ENCODE peak calls at places on chromosomes 11 and 22, in nine cellular contexts. M, Q, C, P, I, U, H, F and X are unnamed samples.

GRCh38 chr22:23234409-23235161 is 54.3 kb downstream of the BCR start:
- DNase-seq in P (no peak), M (no peak), Q (no peak), I (no peak), C (no peak), U (no peak), F (no peak), H (no peak), X (no peak)

GRCh38 chr11:121029153-121029552 is 5.3 kb downstream of the TBCEL start:
- DNase-seq in P (no peak), I (no peak), H (no peak), C (no peak), U (no peak), M (no peak), F (no peak), Q (no peak), X (no peak)

GRCh38 chr11:130721736-130722135 is 194.5 kb downstream of the SNX19 start:
- DNase-seq in M (no peak), P (no peak), I (no peak), U (peak), H (no peak), F (no peak), Q (no peak), C (peak), X (peak)

GRCh38 chr11:119571311-119571710 is 148.3 kb upstream of the THY1 start:
- DNase-seq in H (no peak), U (no peak), I (no peak), M (no peak), P (no peak), C (no peak), Q (no peak), F (no peak), X (no peak)

GRCh38 chr11:117547188-117547831 is 219.7 kb downstream of the CEP164 start:
- DNase-seq in C (no peak), H (no peak), Q (no peak), I (peak), F (no peak), U (no peak), P (no peak), M (no peak), X (no peak)

GRCh38 chr11:107561688-107562087 is 3.8 kb downstream of the ALKBH8 start:
- DNase-seq in Q (no peak), F (no peak), P (no peak), H (no peak), U (peak), C (peak), M (no peak), I (no peak), X (peak)

GRCh38 chr11:13486926-13487660 is 8.7 kb downstream of the PTH start:
- DNase-seq in I (peak), Q (peak), M (peak), F (peak), C (peak), H (peak), U (peak), P (peak), X (peak)

GRCh38 chr11:27200779-27201453 is 160.3 kb downstream of the BBOX1 start:
- DNase-seq in M (no peak), C (no peak), Q (no peak), I (no peak), P (no peak), U (no peak), F (no peak), H (no peak), X (peak)

GRCh38 chr11:70324354-70325115 is 54.0 kb downstream of the PPFIA1 start:
- DNase-seq in H (no peak), M (peak), U (peak), P (no peak), I (no peak), Q (no peak), F (no peak), C (peak), X (no peak)

GRCh38 chr11:86152006-86152862 is 83.3 kb upstream of the PICALM start:
- DNase-seq in U (peak), M (peak), Q (no peak), I (no peak), F (no peak), C (no peak), H (no peak), P (no peak), X (peak)

DNA sequence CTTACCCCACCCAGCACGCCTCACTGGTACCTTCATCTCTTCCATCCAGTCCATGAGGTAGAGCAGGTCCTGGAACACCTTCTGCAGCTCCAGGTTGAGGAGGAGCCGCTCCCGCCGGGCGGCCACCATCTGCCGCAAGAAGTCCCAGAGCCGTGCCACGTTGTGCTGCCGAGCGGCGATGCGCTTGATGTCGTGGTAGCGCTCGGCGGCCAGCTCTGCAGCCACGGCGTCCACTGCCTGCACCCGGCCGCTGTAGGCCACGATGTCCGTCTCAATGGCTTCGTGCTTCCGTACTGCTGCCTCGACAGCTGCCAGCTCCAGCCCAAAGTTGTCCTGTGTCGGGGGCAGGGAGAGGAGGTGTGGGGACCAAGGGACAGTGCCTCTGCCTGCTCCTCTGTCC is 21.5 kb downstream of the SPTBN2 start:
- DNase-seq in M (no peak), C (no peak), U (no peak), I (no peak), P (no peak), F (no peak), H (no peak), Q (no peak), X (no peak)
- H3K4me3 ChIP-seq in M (no peak), C (no peak), U (no peak), I (no peak), P (no peak), F (no peak), H (no peak), Q (no peak), X (no peak)

GRCh38 chr22:42385691-42386090 is 46.5 kb downstream of the NFAM1 start:
- DNase-seq in H (no peak), U (no peak), C (no peak), P (no peak), F (no peak), I (no peak), Q (peak), M (no peak), X (no peak)

GRCh38 chr22:42389137-42389536 is 43.1 kb downstream of the NFAM1 start:
- DNase-seq in I (no peak), C (no peak), M (no peak), U (no peak), F (no peak), H (no peak), Q (no peak), P (no peak), X (no peak)

GRCh38 chr22:42384506-42384905 is 47.7 kb downstream of the NFAM1 start:
- DNase-seq in I (no peak), Q (no peak), U (no peak), M (no peak), P (no peak), H (no peak), C (no peak), F (no peak), X (no peak)

GRCh38 chr22:42387631-42388030 is 44.6 kb downstream of the NFAM1 start:
- DNase-seq in I (no peak), F (no peak), M (no peak), H (no peak), P (no peak), C (no peak), Q (peak), U (no peak), X (no peak)

GRCh38 chr22:42388130-42388797 is 43.9 kb downstream of the NFAM1 start:
- DNase-seq in U (peak), I (no peak), Q (peak), F (no peak), C (peak), H (no peak), M (no peak), P (no peak), X (no peak)
- H3K4me3 ChIP-seq in U (no peak), I (no peak), Q (no peak), F (no peak), C (no peak), H (no peak), M (no peak), P (no peak), X (no peak)

GRCh38 chr22:31086703-31087330 is 5.7 kb downstream of the SMTN start:
- DNase-seq in F (no peak), M (no peak), P (no peak), U (no peak), H (no peak), I (no peak), Q (no peak), C (no peak), X (no peak)

GRCh38 chr22:31084811-31085492 is 3.8 kb downstream of the SMTN start:
- DNase-seq in F (peak), M (peak), Q (peak), P (peak), U (peak), I (peak), C (peak), H (peak), X (peak)

GRCh38 chr22:31085493-31085824 is 4.3 kb downstream of the SMTN start:
- DNase-seq in U (peak), Q (no peak), F (no peak), C (no peak), P (no peak), H (no peak), M (no peak), I (no peak), X (no peak)

GRCh38 chr22:31083923-31084810 is 3.0 kb downstream of the SMTN start:
- DNase-seq in M (no peak), I (no peak), Q (no peak), F (no peak), H (no peak), C (no peak), U (no peak), P (no peak), X (no peak)

DNA sequence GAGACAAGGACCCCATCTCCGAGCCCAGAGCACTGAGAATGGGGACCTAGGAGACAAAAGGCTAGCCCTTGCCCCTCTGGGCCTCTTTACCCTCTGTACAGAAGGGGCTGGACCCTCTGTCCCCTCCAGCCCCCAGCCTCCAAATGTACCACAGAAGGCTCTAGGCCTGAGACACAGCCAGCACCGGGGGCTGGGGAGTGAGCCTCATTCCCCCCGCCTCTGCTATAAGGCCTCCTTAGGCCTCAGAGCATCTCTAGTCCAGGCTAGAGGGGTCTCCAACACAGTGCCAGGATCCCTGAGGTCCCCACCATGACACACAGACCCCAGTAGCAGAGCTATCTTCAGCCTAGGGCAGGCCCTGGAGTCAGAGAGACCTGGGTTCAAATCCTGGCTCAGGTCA is 4.8 kb downstream of the SMTN start:
- DNase-seq in F (no peak), I (no peak), C (no peak), H (no peak), Q (no peak), U (no peak), M (no peak), P (no peak), X (no peak)
- H3K4me3 ChIP-seq in F (no peak), I (no peak), C (no peak), H (no peak), Q (no peak), U (peak), M (no peak), P (peak), X (peak)

GRCh38 chr11:111170761-111171379 is 74.7 kb upstream of the POU2AF2 start:
- DNase-seq in I (no peak), H (no peak), F (no peak), P (no peak), M (no peak), Q (no peak), C (no peak), U (no peak), X (no peak)

GRCh38 chr11:111166655-111167054 is 78.9 kb upstream of the POU2AF2 start:
- DNase-seq in Q (no peak), U (no peak), I (no peak), C (no peak), F (no peak), P (no peak), H (no peak), M (no peak), X (no peak)

GRCh38 chr11:111162306-111162705 is 83.2 kb upstream of the POU2AF2 start:
- DNase-seq in P (no peak), U (peak), Q (no peak), H (no peak), I (no peak), F (no peak), M (no peak), C (peak), X (peak)

GRCh38 chr11:111173221-111173620 is 72.3 kb upstream of the POU2AF2 start:
- DNase-seq in Q (no peak), M (no peak), H (no peak), F (no peak), U (no peak), P (no peak), I (no peak), C (no peak), X (peak)

DNA sequence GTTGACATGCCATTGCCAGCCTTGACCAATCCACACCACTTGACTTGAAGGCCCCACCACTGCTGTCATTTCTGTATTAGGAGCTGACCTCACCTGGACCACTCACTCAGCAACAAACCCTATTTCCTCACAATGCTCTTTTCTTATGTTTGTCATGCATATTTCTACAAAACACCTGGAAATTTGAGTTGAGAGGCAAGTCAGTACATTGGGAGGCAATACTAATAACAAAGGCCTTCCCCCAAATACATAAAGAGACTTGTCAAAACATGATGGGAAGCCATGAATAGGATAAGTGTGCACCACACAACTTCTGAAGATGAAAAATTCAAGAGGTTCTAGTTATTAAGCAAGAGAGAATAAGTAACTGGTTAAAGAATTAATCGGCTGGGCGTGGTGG is 77.9 kb upstream of the POU2AF2 start:
- DNase-seq in Q (no peak), I (no peak), H (no peak), F (no peak), P (no peak), C (no peak), M (no peak), U (no peak), X (no peak)
- H3K4me3 ChIP-seq in Q (no peak), I (no peak), H (no peak), F (no peak), P (no peak), C (no peak), M (no peak), U (no peak), X (no peak)

DNA sequence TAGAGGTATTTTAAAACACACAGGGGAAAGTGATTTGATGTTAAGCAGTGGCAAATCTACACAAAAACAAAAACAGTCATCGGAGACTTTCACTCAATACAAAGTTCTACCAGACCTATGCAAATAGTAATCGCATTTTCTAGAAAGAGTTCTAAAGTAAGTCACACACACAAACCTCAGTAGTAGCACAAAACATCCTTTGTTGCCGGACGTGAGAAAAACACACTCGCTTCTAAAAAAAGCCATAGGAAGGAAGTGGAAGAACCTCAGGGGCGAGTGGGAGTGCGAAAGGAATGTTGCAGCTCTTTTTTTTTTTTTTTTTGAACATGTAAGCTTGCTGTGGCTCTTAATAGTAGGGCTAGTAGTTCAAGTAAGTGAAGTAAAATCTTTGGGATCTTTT is 88.9 kb downstream of the MAML2 start:
- DNase-seq in Q (no peak), U (peak), H (no peak), F (peak), I (peak), C (peak), P (no peak), M (no peak), X (peak)
- H3K4me3 ChIP-seq in Q (no peak), U (no peak), H (peak), F (peak), I (peak), C (no peak), P (no peak), M (no peak), X (no peak)